ENCODE peak calls at places on chromosomes 5 and 9, in eight cellular contexts. L is endothelial cell of umbilical vein, Y is body of pancreas, N is sigmoid colon, T is K562, X is esophagus squamous epithelium, K is suprapubic skin, P is NB4. F is an unnamed sample.

GRCh38 chr5:78519198-78519941 is 129.2 kb downstream of the LHFPL2 start:
- DNase-seq in L (no peak), Y (no peak), N (no peak), T (no peak), X (no peak), K (no peak), P (no peak), F (no peak)

GRCh38 chr5:166576323-166576722 is 1715.1 kb upstream of the WWC1 start:
- DNase-seq in L (no peak), Y (no peak), N (no peak), T (no peak), X (no peak), K (no peak), P (no peak), F (no peak)

GRCh38 chr5:22663124-22663523 is 190.0 kb downstream of the CDH12 start:
- DNase-seq in L (no peak), Y (no peak), N (no peak), T (no peak), X (no peak), K (no peak), P (no peak), F (no peak)

GRCh38 chr9:76646249-76646648 is 118.0 kb upstream of the PCA3 start:
- DNase-seq in L (no peak), Y (no peak), N (no peak), T (no peak), X (no peak), K (no peak), P (no peak), F (no peak)

GRCh38 chr5:6236858-6237481 is 141.4 kb downstream of the MED10 start:
- DNase-seq in L (no peak), Y (no peak), N (no peak), T (no peak), X (no peak), K (no peak), P (no peak), F (no peak)

GRCh38 chr9:69122391-69123141 is 51.5 kb upstream of the TJP2 start:
- DNase-seq in L (peak), Y (peak), N (no peak), T (no peak), X (no peak), K (peak), P (no peak), F (no peak)

GRCh38 chr5:124718376-124718775 is 28.1 kb downstream of the ZNF608 start:
- DNase-seq in L (peak), Y (no peak), N (no peak), T (no peak), X (no peak), K (no peak), P (no peak), F (no peak)

GRCh38 chr5:67409342-67409741 is 212.7 kb upstream of the CD180 start:
- DNase-seq in L (no peak), Y (no peak), N (no peak), T (no peak), X (no peak), K (no peak), P (peak), F (no peak)

GRCh38 chr5:98454407-98454806 is 319.1 kb upstream of the RGMB start:
- DNase-seq in L (no peak), Y (no peak), N (no peak), T (no peak), X (no peak), K (no peak), P (no peak), F (no peak)

GRCh38 chr5:84384604-84385575 is at the start of gene EDIL3:
- DNase-seq in L (peak), Y (peak), N (peak), T (no peak), X (no peak), K (no peak), P (peak), F (no peak)

GRCh38 chr9:136545065-136545965 is 533 bp downstream of the NOTCH1 start:
- DNase-seq in L (no peak), Y (peak), N (no peak), T (peak), X (no peak), K (no peak), P (peak), F (no peak)

GRCh38 chr5:107874810-107875209 is 204.1 kb upstream of the EFNA5 start:
- DNase-seq in L (no peak), Y (no peak), N (no peak), T (no peak), X (no peak), K (no peak), P (no peak), F (no peak)

GRCh38 chr9:76687861-76688374 is 76.3 kb upstream of the PCA3 start:
- DNase-seq in L (peak), Y (no peak), N (no peak), T (no peak), X (no peak), K (no peak), P (peak), F (no peak)

GRCh38 chr5:6850033-6850432 is 136.8 kb downstream of the TENT4A start:
- DNase-seq in L (no peak), Y (no peak), N (no peak), T (no peak), X (no peak), K (no peak), P (peak), F (no peak)

GRCh38 chr5:142925795-142926194 is 155.6 kb downstream of the ARHGAP26 start:
- DNase-seq in L (peak), Y (peak), N (no peak), T (no peak), X (no peak), K (no peak), P (no peak), F (no peak)

GRCh38 chr9:112861638-112862555 is 28.8 kb downstream of the SLC46A2 start:
- DNase-seq in L (peak), Y (no peak), N (peak), T (no peak), X (no peak), K (no peak), P (peak), F (no peak)

GRCh38 chr9:17319822-17320221 is 185.0 kb downstream of the CNTLN start:
- DNase-seq in L (no peak), Y (no peak), N (no peak), T (no peak), X (no peak), K (no peak), P (no peak), F (no peak)

GRCh38 chr5:141413540-141414069 is 818 bp downstream of the PCDHGA10 start:
- DNase-seq in L (no peak), Y (no peak), N (peak), T (no peak), X (no peak), K (no peak), P (no peak), F (no peak)
- TF ChIP-seq POLR2A in L (no peak), Y (no peak), N (no peak), T (no peak), X (no peak), K (no peak), P (no peak), F (no peak)

GRCh38 chr9:27787941-27788340 is 214.7 kb upstream of the C9orf72 start:
- DNase-seq in L (no peak), Y (no peak), N (no peak), T (no peak), X (no peak), K (no peak), P (peak), F (no peak)
- TF ChIP-seq CTCF in L (no peak), Y (no peak), N (no peak), T (no peak), X (no peak), K (no peak), P (peak), F (no peak)

GRCh38 chr5:131019601-131020315 is 145.3 kb downstream of the HINT1 start:
- DNase-seq in L (no peak), Y (no peak), N (no peak), T (no peak), X (no peak), K (no peak), P (peak), F (no peak)
- TF ChIP-seq POLR2A in L (no peak), Y (no peak), N (no peak), T (no peak), X (no peak), K (no peak), P (no peak), F (no peak)

GRCh38 chr9:98747476-98747875 is 38.7 kb upstream of the GABBR2 start:
- DNase-seq in L (no peak), Y (no peak), N (no peak), T (no peak), X (no peak), K (no peak), P (no peak), F (no peak)

GRCh38 chr9:98750396-98751060 is 41.8 kb upstream of the GABBR2 start:
- DNase-seq in L (no peak), Y (no peak), N (no peak), T (no peak), X (no peak), K (no peak), P (peak), F (no peak)

GRCh38 chr9:98755006-98755618 is 41.2 kb downstream of the ANKS6 start:
- DNase-seq in L (no peak), Y (no peak), N (no peak), T (no peak), X (no peak), K (no peak), P (no peak), F (no peak)

GRCh38 chr9:98745470-98745869 is 36.7 kb upstream of the GABBR2 start:
- DNase-seq in L (no peak), Y (peak), N (no peak), T (no peak), X (no peak), K (no peak), P (no peak), F (no peak)

DNA sequence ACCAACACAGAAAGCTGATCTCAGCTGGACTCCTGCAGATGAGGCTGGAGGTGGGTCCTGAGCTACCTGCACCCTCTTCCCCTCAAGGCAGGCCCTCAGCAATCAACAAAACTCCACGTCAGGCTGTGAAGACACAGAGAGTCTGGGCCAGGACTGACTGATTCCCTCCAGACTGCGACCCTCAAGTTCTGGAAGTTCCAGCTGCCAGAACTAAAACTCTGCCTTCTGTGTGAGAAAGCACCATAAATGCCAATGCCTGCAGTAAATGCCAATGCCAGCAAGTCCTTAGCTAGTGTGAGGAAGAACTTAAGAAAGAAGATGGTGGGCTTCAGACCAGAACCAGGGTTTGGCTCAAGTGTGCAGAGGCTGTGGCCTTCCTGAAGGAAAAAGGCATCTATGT is 42.5 kb upstream of the GABBR2 start:
- DNase-seq in L (no peak), Y (no peak), N (no peak), T (no peak), X (no peak), K (no peak), P (no peak), F (no peak)
- TF ChIP-seq CTCF in L (no peak), Y (no peak), N (no peak), T (no peak), X (no peak), K (no peak), P (no peak), F (no peak)

GRCh38 chr9:121267689-121268597 is at the start of gene GSN:
- DNase-seq in L (peak), Y (peak), N (peak), T (peak), X (no peak), K (peak), P (peak), F (peak)
- TF ChIP-seq POLR2A in L (no peak), Y (peak), N (peak), T (peak), X (peak), K (no peak), P (peak), F (peak)

GRCh38 chr9:127612993-127613954 is 1.2 kb downstream of the STXBP1 start:
- DNase-seq in L (peak), Y (peak), N (peak), T (peak), X (no peak), K (peak), P (peak), F (peak)

GRCh38 chr9:127608104-127608966 is 3.7 kb upstream of the STXBP1 start:
- DNase-seq in L (peak), Y (peak), N (peak), T (peak), X (no peak), K (no peak), P (peak), F (peak)

GRCh38 chr9:127614961-127615360 is 2.9 kb downstream of the STXBP1 start:
- DNase-seq in L (no peak), Y (no peak), N (no peak), T (no peak), X (no peak), K (no peak), P (no peak), F (no peak)

GRCh38 chr9:127611796-127612790 is at the start of gene STXBP1:
- DNase-seq in L (peak), Y (peak), N (peak), T (peak), X (no peak), K (peak), P (peak), F (peak)
- TF ChIP-seq CTCF in L (peak), Y (peak), N (peak), T (peak), X (peak), K (no peak), P (no peak), F (peak)

DNA sequence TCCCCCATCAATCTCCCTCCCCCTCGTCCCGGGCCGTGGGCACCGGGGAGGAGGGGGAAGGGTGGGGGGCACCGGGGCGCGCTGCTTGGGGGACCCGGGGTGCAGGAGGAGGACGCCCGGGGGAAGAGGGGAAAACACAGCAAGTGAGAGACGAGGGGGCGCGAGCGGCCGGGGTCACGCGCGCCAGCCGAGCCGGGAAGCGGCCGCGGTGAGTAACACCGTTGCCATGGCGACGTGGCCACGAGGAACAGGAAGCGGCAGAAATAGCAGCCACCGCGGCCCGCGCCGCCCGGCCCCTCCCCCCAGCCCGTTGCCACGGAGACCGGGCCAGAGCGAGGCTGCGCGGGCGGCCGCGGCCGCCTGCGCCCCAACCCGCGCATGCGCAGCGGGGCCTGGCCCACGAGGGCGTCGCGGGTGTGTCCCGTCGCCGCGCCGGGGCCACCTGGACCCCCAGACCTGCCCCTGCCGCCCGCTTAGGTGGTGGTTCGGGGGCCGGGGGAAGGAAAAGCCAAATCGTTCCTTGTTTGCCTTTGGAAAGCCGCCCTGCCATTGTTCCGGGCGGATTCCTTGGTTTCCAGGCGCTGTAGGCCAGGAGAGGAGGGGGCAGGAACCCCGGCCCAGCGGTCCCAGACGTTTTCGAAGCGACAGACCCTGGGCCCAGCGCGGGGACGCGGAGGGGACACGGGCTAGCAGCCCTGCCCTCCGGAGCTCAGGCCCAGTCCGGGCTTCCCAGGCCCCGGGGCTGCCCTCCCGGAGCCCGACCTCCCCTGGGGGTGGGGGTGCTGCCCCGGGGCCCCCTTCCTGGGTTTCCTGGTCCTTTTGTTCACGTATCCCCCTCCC is 207.1 kb downstream of the C9orf50 start:
- DNase-seq in L (peak), Y (peak), N (peak), T (peak), X (peak), K (peak), P (peak), F (peak)
- TF ChIP-seq POLR2A in L (peak), Y (peak), N (peak), T (peak), X (peak), K (peak), P (peak), F (peak)

GRCh38 chr5:50922942-50923767 is 256.7 kb downstream of the PARP8 start:
- DNase-seq in L (peak), Y (no peak), N (no peak), T (no peak), X (no peak), K (no peak), P (no peak), F (no peak)
- TF ChIP-seq CTCF in L (no peak), Y (no peak), N (peak), T (peak), X (no peak), K (no peak), P (no peak), F (no peak)